ENCODE peak calls at places on chromosomes 13 and 19, in ten cellular contexts. D is H1, B is A549, I is ovary, Y is tibial nerve, U is upper lobe of left lung, F is K562, J is stomach, T is sigmoid colon, Q is suprapubic skin. R is an unnamed sample.

GRCh38 chr19:54254195-54254906 is 2.7 kb downstream of the LILRB5 start:
- DNase-seq in D (no peak), B (no peak), I (no peak), Y (no peak), U (no peak), F (no peak), J (no peak), T (peak; percentile 50), Q (peak; percentile 47), R (no peak)

GRCh38 chr13:23678768-23679167 is 108.6 kb downstream of the TNFRSF19 start:
- DNase-seq in D (no peak), B (no peak), I (no peak), Y (no peak), U (no peak), F (no peak), J (no peak), T (no peak), Q (no peak), R (no peak)

GRCh38 chr13:45361596-45362206 is 20.7 kb upstream of the TPT1 start:
- DNase-seq in D (no peak), B (peak; percentile 36), I (no peak), Y (no peak), U (no peak), F (peak; percentile 32), J (no peak), T (no peak), Q (no peak), R (no peak)

GRCh38 chr19:8306235-8307054 is 1.7 kb downstream of the CD320 start:
- DNase-seq in D (no peak), B (no peak), I (peak; percentile 11), Y (peak; percentile 4), U (no peak), F (peak; percentile 51), J (peak; percentile 25), T (peak; percentile 60), Q (peak; percentile 50), R (peak; percentile 59)

GRCh38 chr19:13428352-13428751 is 77.9 kb downstream of the CACNA1A start:
- DNase-seq in D (no peak), B (no peak), I (no peak), Y (peak; percentile 4), U (no peak), F (peak; percentile 32), J (no peak), T (no peak), Q (no peak), R (no peak)

GRCh38 chr19:35468637-35469036 is 20.6 kb downstream of the FFAR2 start:
- DNase-seq in D (no peak), B (peak; percentile 82), I (no peak), Y (peak; percentile 23), U (no peak), F (peak; percentile 47), J (peak; percentile 70), T (no peak), Q (no peak), R (peak; percentile 71)

GRCh38 chr13:75372517-75372916 is 109.5 kb downstream of the TBC1D4 start:
- DNase-seq in D (no peak), B (peak; percentile 13), I (no peak), Y (peak; percentile 70), U (no peak), F (peak; percentile 24), J (no peak), T (no peak), Q (no peak), R (no peak)

GRCh38 chr13:100235311-100235901 is 146.5 kb downstream of the PCCA start:
- DNase-seq in D (no peak), B (peak; percentile 23), I (no peak), Y (peak; percentile 70), U (no peak), F (peak; percentile 25), J (no peak), T (no peak), Q (no peak), R (no peak)

GRCh38 chr19:4525563-4526002 is 7.3 kb upstream of the PLIN4 start:
- DNase-seq in D (no peak), B (no peak), I (no peak), Y (no peak), U (no peak), F (no peak), J (no peak), T (no peak), Q (no peak), R (no peak)

GRCh38 chr19:4524808-4525562 is 6.7 kb upstream of the PLIN4 start:
- DNase-seq in D (no peak), B (peak; percentile 63), I (peak; percentile 50), Y (peak; percentile 63), U (peak; percentile 85), F (peak; percentile 76), J (peak; percentile 63), T (no peak), Q (peak; percentile 69), R (peak; percentile 66)

GRCh38 chr19:4522291-4523002 is 4.2 kb upstream of the PLIN4 start:
- DNase-seq in D (no peak), B (no peak), I (no peak), Y (no peak), U (no peak), F (no peak), J (no peak), T (no peak), Q (no peak), R (no peak)

GRCh38 chr19:4521888-4522242 is 3.6 kb upstream of the PLIN4 start:
- DNase-seq in D (no peak), B (no peak), I (no peak), Y (no peak), U (no peak), F (no peak), J (no peak), T (no peak), Q (no peak), R (no peak)

GRCh38 chr19:4523306-4524110 is 5.2 kb upstream of the PLIN4 start:
- DNase-seq in D (no peak), B (peak; percentile 40), I (peak; percentile 45), Y (peak; percentile 24), U (peak; percentile 79), F (peak; percentile 80), J (peak; percentile 69), T (no peak), Q (peak; percentile 64), R (peak; percentile 59)
- TF ChIP-seq EP300 in D (no peak), B (no peak), I (no peak), Y (no peak), U (no peak), F (no peak), J (no peak), T (no peak), Q (no peak), R (no peak)

GRCh38 chr19:56562766-56563165 is 4.5 kb upstream of the ZNF470 start:
- DNase-seq in D (no peak), B (no peak), I (no peak), Y (no peak), U (no peak), F (no peak), J (no peak), T (no peak), Q (no peak), R (no peak)

GRCh38 chr19:56566904-56567273 is 379 bp upstream of the ZNF470 start:
- DNase-seq in D (no peak), B (peak; percentile 33), I (peak; percentile 35), Y (peak; percentile 33), U (peak; percentile 92), F (no peak), J (peak; percentile 46), T (peak; percentile 71), Q (peak; percentile 66), R (peak; percentile 47)

GRCh38 chr19:56567274-56568120 is at the start of gene ZNF470:
- DNase-seq in D (peak; percentile 44), B (peak; percentile 87), I (peak; percentile 92), Y (peak; percentile 94), U (peak; percentile 97), F (peak; percentile 22), J (peak; percentile 96), T (peak; percentile 98), Q (peak; percentile 97), R (peak; percentile 97)
- TF ChIP-seq POLR2A in D (peak; percentile 32), B (peak; percentile 57), I (peak; percentile 48), Y (peak; percentile 56), U (no peak), F (no peak), J (no peak), T (peak; percentile 37), Q (no peak), R (peak; percentile 64)

GRCh38 chr19:47225746-47226425 is 5.1 kb downstream of the BBC3 start:
- DNase-seq in D (no peak), B (peak; percentile 91), I (peak; percentile 88), Y (peak; percentile 79), U (peak; percentile 98), F (peak; percentile 97), J (peak; percentile 93), T (peak; percentile 96), Q (peak; percentile 91), R (peak; percentile 93)
- TF ChIP-seq EP300 in D (peak; percentile 71), B (no peak), I (no peak), Y (peak; percentile 99), U (peak; percentile 78), F (peak; percentile 27), J (no peak), T (no peak), Q (no peak), R (no peak)

GRCh38 chr13:51724721-51725120 is 79.2 kb downstream of the DHRS12 start:
- DNase-seq in D (no peak), B (no peak), I (no peak), Y (no peak), U (no peak), F (no peak), J (no peak), T (no peak), Q (no peak), R (no peak)

GRCh38 chr13:51728972-51729371 is 75.0 kb downstream of the DHRS12 start:
- DNase-seq in D (no peak), B (no peak), I (no peak), Y (no peak), U (no peak), F (no peak), J (no peak), T (no peak), Q (no peak), R (no peak)

GRCh38 chr13:51727634-51728274 is 76.2 kb downstream of the DHRS12 start:
- DNase-seq in D (no peak), B (no peak), I (no peak), Y (no peak), U (no peak), F (no peak), J (no peak), T (no peak), Q (no peak), R (no peak)

GRCh38 chr13:51728275-51728673 is 75.7 kb downstream of the DHRS12 start:
- DNase-seq in D (no peak), B (no peak), I (no peak), Y (no peak), U (no peak), F (no peak), J (no peak), T (no peak), Q (no peak), R (no peak)

DNA sequence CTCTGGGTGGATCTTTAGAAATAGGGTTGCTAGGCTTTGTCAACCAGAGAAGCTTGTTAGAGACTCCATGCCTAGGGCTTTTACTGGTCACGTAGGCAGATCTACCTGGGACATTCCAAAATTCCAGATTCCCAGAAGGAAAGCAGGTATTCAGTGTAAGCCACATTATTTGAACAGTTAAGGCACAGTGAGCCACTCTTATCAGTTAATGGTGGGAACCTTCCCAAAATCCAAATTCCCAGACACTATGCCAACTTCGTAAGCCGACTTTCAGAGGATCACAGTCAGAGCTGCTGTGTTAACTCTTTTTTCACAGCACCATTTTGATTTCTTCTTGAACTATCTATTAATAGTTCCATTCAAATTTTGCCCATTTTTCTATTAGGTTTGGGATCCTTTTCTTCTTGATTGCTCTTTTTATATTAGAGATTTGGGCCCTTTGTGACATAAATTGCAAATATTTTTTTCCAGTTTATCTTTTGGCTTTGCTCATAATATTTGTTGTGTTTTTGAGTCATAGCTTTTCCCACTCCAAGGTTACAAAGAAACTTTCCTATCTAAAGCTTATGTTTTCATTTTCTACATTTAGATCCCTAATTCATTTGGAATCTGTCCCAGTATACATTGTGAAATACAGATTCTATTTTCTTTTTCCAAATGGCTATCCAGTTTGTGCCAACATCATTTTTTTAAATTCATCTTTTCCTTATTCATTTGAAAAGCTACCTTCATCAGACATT is 77.3 kb downstream of the DHRS12 start:
- DNase-seq in D (no peak), B (no peak), I (no peak), Y (no peak), U (no peak), F (no peak), J (no peak), T (no peak), Q (no peak), R (no peak)
- TF ChIP-seq POLR2A in D (no peak), B (no peak), I (no peak), Y (no peak), U (no peak), F (no peak), J (no peak), T (no peak), Q (no peak), R (no peak)